ENCODE peak calls at places on chromosomes 1 and 21, in six cellular contexts. H is CD8-positive, alpha-beta T cell; K is cardiac muscle cell; F is adrenal gland; Q is SJSA1; A is IMR-90. M is an unnamed sample.

GRCh38 chr21:46098303-46099141 is 610 bp downstream of the COL6A2 start:
- DNase-seq in H (peak), K (peak), F (peak), Q (peak), A (no peak), M (peak)

GRCh38 chr1:245512980-245513578 is 358.3 kb downstream of the KIF26B start:
- DNase-seq in H (no peak), K (peak), F (no peak), Q (no peak), A (no peak), M (no peak)

GRCh38 chr1:234881893-234882771 is 246.5 kb downstream of the TOMM20 start:
- DNase-seq in H (no peak), K (no peak), F (no peak), Q (no peak), A (no peak), M (no peak)

GRCh38 chr1:111563619-111564018 is 56.0 kb upstream of the RAP1A start:
- DNase-seq in H (no peak), K (no peak), F (no peak), Q (peak), A (peak), M (no peak)

GRCh38 chr21:36321325-36322082 is 1.5 kb downstream of the MORC3 start:
- DNase-seq in H (no peak), K (peak), F (no peak), Q (peak), A (peak), M (peak)

GRCh38 chr1:99264201-99265021 is at the start of gene PLPPR4:
- DNase-seq in H (no peak), K (peak), F (peak), Q (peak), A (peak), M (no peak)

GRCh38 chr1:197799271-197799670 is 24.0 kb upstream of the DENND1B start:
- DNase-seq in H (no peak), K (no peak), F (no peak), Q (peak), A (peak), M (no peak)

GRCh38 chr1:88801575-88802208 is 89.7 kb downstream of the GTF2B start:
- DNase-seq in H (no peak), K (no peak), F (no peak), Q (no peak), A (peak), M (no peak)

GRCh38 chr21:25929859-25930520 is 195.2 kb downstream of the GABPA start:
- DNase-seq in H (no peak), K (no peak), F (no peak), Q (no peak), A (peak), M (no peak)

GRCh38 chr1:56578963-56579875 is at the start of gene PLPP3:
- DNase-seq in H (no peak), K (peak), F (peak), Q (peak), A (peak), M (no peak)

GRCh38 chr21:38323721-38324591 is 67.2 kb downstream of the KCNJ15 start:
- DNase-seq in H (no peak), K (peak), F (no peak), Q (peak), A (peak), M (peak)

GRCh38 chr1:39394598-39394997 is 96.8 kb upstream of the BMP8A start:
- DNase-seq in H (no peak), K (no peak), F (no peak), Q (no peak), A (no peak), M (peak)

GRCh38 chr1:186958520-186958919 is 129.8 kb downstream of the PLA2G4A start:
- DNase-seq in H (no peak), K (no peak), F (no peak), Q (no peak), A (peak), M (no peak)

GRCh38 chr1:111656093-111657017 is 36.8 kb downstream of the RAP1A start:
- DNase-seq in H (no peak), K (peak), F (peak), Q (peak), A (peak), M (peak)

GRCh38 chr1:95793893-95794292 is 559.9 kb downstream of the RWDD3 start:
- DNase-seq in H (no peak), K (peak), F (no peak), Q (no peak), A (no peak), M (no peak)

GRCh38 chr21:15552914-15553491 is 176.8 kb upstream of the USP25 start:
- DNase-seq in H (no peak), K (no peak), F (no peak), Q (no peak), A (peak), M (no peak)

GRCh38 chr1:19055001-19055400 is 98.5 kb upstream of the IFFO2 start:
- DNase-seq in H (no peak), K (no peak), F (no peak), Q (no peak), A (no peak), M (no peak)

GRCh38 chr1:186418503-186418902 is 42.4 kb downstream of the PDC start:
- DNase-seq in H (no peak), K (no peak), F (no peak), Q (no peak), A (peak), M (no peak)

GRCh38 chr21:36141513-36141925 is 6.6 kb downstream of the CBR3 start:
- DNase-seq in H (peak), K (peak), F (peak), Q (peak), A (peak), M (peak)

GRCh38 chr1:154502066-154502741 is at the start of the genes SHE and TDRD10:
- DNase-seq in H (peak), K (peak), F (peak), Q (no peak), A (no peak), M (peak)

GRCh38 chr1:1370771-1371300 is 4.2 kb downstream of the AURKAIP1 start:
- DNase-seq in H (no peak), K (no peak), F (no peak), Q (no peak), A (no peak), M (no peak)

GRCh38 chr1:228158151-228158571 is 7.4 kb upstream of the IBA57 start:
- DNase-seq in H (no peak), K (no peak), F (no peak), Q (no peak), A (no peak), M (no peak)

GRCh38 chr1:72827285-72827684 is 544.9 kb upstream of the NEGR1 start:
- DNase-seq in H (no peak), K (no peak), F (no peak), Q (no peak), A (no peak), M (no peak)

GRCh38 chr1:197144570-197145325 is 1.7 kb downstream of the ASPM start:
- DNase-seq in H (no peak), K (peak), F (no peak), Q (peak), A (peak), M (no peak)

GRCh38 chr1:111110197-111110899 is 29.5 kb downstream of the DRAM2 start:
- DNase-seq in H (no peak), K (no peak), F (no peak), Q (no peak), A (peak), M (no peak)

GRCh38 chr1:208111646-208112200 is 132.5 kb downstream of the PLXNA2 start:
- DNase-seq in H (no peak), K (peak), F (no peak), Q (no peak), A (no peak), M (no peak)

GRCh38 chr1:198462365-198463025 is 78.0 kb downstream of the ATP6V1G3 start:
- DNase-seq in H (no peak), K (no peak), F (no peak), Q (peak), A (peak), M (no peak)

GRCh38 chr1:216822480-216822879 is 99.3 kb upstream of the ESRRG start:
- DNase-seq in H (no peak), K (no peak), F (no peak), Q (no peak), A (no peak), M (no peak)

GRCh38 chr1:93613895-93614294 is 67.7 kb downstream of the BCAR3 start:
- DNase-seq in H (no peak), K (peak), F (no peak), Q (no peak), A (peak), M (no peak)

GRCh38 chr1:9629445-9630201 is 21.9 kb upstream of the PIK3CD start:
- DNase-seq in H (peak), K (no peak), F (no peak), Q (no peak), A (no peak), M (peak)

GRCh38 chr1:9631613-9632012 is 19.9 kb upstream of the PIK3CD start:
- DNase-seq in H (no peak), K (no peak), F (no peak), Q (no peak), A (no peak), M (no peak)

GRCh38 chr1:9626201-9626608 is 25.3 kb upstream of the PIK3CD start:
- DNase-seq in H (no peak), K (no peak), F (no peak), Q (no peak), A (no peak), M (no peak)

GRCh38 chr1:9630331-9631081 is 21.0 kb upstream of the PIK3CD start:
- DNase-seq in H (peak), K (no peak), F (no peak), Q (no peak), A (no peak), M (no peak)

DNA sequence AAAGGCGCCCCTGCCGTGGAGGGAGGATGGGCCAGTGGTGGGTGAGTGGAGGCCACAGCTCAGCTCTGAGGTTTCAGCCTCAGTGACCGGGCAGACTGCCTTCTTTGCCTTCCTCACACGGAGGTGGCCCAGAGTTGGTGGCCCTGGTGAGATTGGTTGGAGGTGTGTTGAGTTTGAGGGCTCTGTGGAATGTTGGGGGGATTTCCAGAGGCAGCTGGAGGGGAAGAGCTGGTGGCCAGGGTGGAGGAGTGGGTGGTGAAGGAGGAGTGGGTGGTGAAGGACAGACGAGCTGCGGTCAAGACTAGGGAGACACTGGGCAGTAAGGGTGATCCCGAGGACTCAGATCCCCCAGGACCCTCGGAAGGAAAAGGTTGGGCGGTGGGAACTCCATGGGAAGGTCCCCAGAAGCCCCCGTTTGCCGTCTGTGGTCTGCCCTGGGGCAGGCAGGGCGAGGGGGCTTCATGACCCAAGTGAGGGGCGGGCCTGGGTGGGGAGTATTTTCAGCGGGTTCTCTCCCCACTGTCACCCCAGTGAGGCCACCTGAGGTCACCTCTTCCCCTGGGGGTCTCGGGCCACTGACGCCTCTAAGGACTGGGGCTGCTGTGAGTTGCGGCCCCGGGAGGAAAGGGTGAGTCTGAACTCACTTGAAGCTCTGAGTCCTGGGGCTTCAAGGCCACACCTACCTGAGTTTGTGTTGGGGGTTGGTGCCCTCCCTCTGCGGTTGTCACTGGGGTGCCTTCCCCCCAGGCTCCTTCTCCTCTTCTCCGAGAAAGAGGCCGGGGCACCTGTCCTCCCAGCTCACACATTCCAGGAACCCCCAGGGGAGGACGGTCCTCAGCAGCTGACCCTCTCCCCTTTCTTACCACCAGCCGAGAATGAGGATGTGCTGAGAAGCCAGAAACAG is 22.7 kb upstream of the PIK3CD start:
- DNase-seq in H (peak), K (no peak), F (no peak), Q (no peak), A (no peak), M (peak)
- H3K4me3 ChIP-seq in H (peak), K (no peak), F (no peak), Q (no peak), A (no peak), M (peak)

GRCh38 chr1:174963547-174964125 is 36.1 kb upstream of the CACYBP start:
- DNase-seq in H (no peak), K (no peak), F (no peak), Q (no peak), A (no peak), M (no peak)

GRCh38 chr1:174964261-174964984 is 35.3 kb upstream of the CACYBP start:
- DNase-seq in H (no peak), K (no peak), F (no peak), Q (peak), A (no peak), M (no peak)

GRCh38 chr1:174967845-174968705 is 31.7 kb upstream of the CACYBP start:
- DNase-seq in H (no peak), K (no peak), F (no peak), Q (no peak), A (no peak), M (no peak)

GRCh38 chr1:174965006-174965971 is 34.5 kb upstream of the CACYBP start:
- DNase-seq in H (peak), K (no peak), F (no peak), Q (peak), A (peak), M (peak)

DNA sequence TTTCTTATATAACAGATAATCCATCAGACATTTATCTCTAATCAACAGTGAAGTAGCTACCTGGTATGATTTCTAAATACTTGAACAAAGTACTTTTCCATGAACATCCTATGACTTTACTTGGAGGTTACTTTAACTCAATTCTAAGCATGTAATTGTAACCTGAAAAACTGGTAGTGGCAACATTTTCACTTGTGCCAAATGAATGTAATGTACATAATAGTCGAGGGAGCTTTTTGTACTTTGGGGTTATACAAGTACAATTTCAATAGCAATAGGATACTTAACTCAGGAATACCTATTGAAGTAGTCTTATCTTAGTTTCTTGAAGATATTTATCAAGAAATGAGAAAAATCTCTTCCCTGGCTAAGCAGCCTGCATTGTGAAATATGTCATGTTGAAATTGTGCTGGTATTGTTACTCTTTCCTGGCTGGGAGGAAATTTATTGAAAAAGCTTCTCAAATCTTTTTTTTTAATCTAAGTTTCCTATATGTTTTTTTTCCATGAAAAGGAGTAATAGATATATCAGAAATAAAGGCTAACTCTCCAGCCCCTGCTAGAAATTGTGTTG is 33.7 kb upstream of the CACYBP start:
- DNase-seq in H (no peak), K (no peak), F (no peak), Q (no peak), A (no peak), M (no peak)
- H3K4me3 ChIP-seq in H (peak), K (no peak), F (no peak), Q (no peak), A (no peak), M (peak)

DNA sequence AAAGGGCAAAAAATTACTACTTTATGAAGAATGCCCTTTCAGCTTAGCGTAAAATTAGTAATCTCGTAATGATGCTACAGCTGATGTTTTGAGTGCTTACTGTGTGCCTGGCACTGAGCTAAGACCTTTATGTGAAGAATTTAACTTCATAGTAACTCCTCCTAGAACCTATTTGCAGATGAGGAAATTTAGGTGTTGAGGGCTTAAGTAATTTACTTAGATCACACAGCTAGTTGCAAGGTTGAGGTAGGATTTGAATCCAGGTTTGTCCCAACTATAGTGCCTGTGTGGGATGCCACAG is 1.4 kb downstream of the ZMYM4 start:
- DNase-seq in H (no peak), K (no peak), F (no peak), Q (no peak), A (no peak), M (no peak)
- H3K4me3 ChIP-seq in H (peak), K (peak), F (no peak), Q (peak), A (peak), M (no peak)

DNA sequence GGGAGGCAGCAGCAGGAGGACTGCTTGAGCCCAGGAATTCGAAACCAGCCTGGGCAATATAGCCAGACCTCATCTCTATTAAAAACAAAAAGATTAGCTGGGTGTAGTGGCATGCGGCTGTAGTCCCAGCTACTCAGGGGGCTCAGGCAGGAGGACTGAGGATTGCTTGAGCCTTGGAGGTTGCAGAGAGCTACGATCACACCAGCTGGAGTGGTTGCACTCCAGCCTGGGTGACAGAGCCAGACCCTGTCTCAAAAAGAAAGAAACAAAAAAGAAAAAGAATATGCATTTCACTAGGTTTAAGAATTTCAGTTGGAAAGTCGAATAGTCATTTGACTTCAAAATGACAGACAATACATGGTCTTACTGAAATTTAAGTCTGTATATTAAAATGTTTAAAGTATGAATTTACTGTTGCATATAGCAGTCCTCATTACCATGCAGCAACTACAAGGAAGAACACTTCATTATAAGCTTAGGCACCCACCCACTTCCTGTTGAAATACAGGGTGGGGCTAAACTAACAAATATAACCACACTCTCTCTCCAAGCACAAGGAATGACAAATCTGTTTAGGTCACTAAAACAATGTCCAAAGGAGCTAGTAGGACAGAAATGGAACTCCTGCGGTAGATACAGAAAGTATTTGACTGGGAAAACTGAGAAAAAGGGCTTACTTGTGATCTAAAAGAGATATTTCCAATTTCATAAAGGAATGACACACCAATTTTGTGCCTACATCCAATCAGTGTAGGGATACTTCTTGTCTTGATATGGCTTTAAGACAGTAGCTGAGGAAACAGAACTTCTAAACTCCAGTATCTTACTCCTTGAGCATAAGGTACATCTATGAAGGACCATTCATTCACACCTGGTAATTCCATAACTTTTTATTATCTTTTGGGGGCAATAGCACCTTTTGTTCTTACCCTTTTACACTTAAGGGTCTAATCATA is 44.1 kb downstream of the GPR3 start:
- DNase-seq in H (no peak), K (no peak), F (no peak), Q (peak), A (peak), M (no peak)
- H3K4me3 ChIP-seq in H (peak), K (no peak), F (no peak), Q (no peak), A (no peak), M (peak)

GRCh38 chr1:156388814-156389137 is 19.8 kb downstream of the RHBG start:
- DNase-seq in H (no peak), K (no peak), F (no peak), Q (no peak), A (no peak), M (no peak)
- H3K4me3 ChIP-seq in H (no peak), K (no peak), F (no peak), Q (no peak), A (no peak), M (no peak)